ENCODE peak calls at places on chromosomes 5 and 9, in four cellular contexts. G, U, O and D are unnamed samples.

GRCh38 chr5:113378081-113378480 is 56.7 kb downstream of the TSSK1B start:
- ATAC-seq in U (no peak), O (no peak), G (no peak), D (no peak)

GRCh38 chr9:38059233-38059936 is 9.6 kb downstream of the SHB start:
- ATAC-seq in O (no peak), U (no peak), G (peak; percentile 85), D (no peak)

GRCh38 chr9:70100362-70100761 is 56.7 kb downstream of the MAMDC2 start:
- ATAC-seq in U (peak; percentile 21), O (no peak), G (no peak), D (peak; percentile 72)

GRCh38 chr9:136556166-136556565 is 10.3 kb upstream of the NOTCH1 start:
- ATAC-seq in G (no peak), O (no peak), U (no peak), D (no peak)

GRCh38 chr5:136734638-136735037 is 369.3 kb upstream of the TRPC7 start:
- ATAC-seq in G (no peak), O (no peak), U (no peak), D (no peak)

GRCh38 chr5:18010053-18010452 is 375.8 kb downstream of the TAF11L14 start:
- ATAC-seq in U (no peak), O (peak; percentile 62), G (no peak), D (no peak)

GRCh38 chr9:99210572-99210971 is 11.2 kb downstream of the ALG2 start:
- ATAC-seq in O (no peak), U (no peak), G (no peak), D (no peak)

GRCh38 chr9:6576930-6577329 is 68.6 kb downstream of the GLDC start:
- ATAC-seq in U (no peak), G (peak; percentile 66), O (no peak), D (no peak)

GRCh38 chr5:37197340-37198050 is 51.7 kb downstream of the CPLANE1 start:
- ATAC-seq in U (no peak), G (no peak), O (no peak), D (no peak)

GRCh38 chr9:90953200-90953599 is 151.6 kb downstream of the SYK start:
- ATAC-seq in U (no peak), O (no peak), G (no peak), D (no peak)

GRCh38 chr9:77092536-77092935 is 73.1 kb downstream of the FOXB2 start:
- ATAC-seq in O (no peak), U (no peak), G (no peak), D (no peak)

GRCh38 chr9:105331755-105332154 is 87.3 kb downstream of the SLC44A1 start:
- ATAC-seq in U (no peak), G (peak; percentile 62), O (no peak), D (no peak)

GRCh38 chr9:108811944-108812343 is 43.8 kb downstream of the ACTL7B start:
- ATAC-seq in G (no peak), U (no peak), O (no peak), D (no peak)

GRCh38 chr5:23412011-23412410 is 95.4 kb upstream of the PRDM9 start:
- ATAC-seq in U (no peak), O (no peak), G (no peak), D (no peak)

GRCh38 chr9:93357649-93358048 is 93.8 kb upstream of the FAM120A start:
- ATAC-seq in U (no peak), G (no peak), O (no peak), D (no peak)

GRCh38 chr5:170223906-170224305 is 8.9 kb upstream of the C5orf58 start:
- ATAC-seq in O (no peak), U (no peak), G (no peak), D (no peak)

GRCh38 chr9:107932036-107932435 is 442.5 kb upstream of the KLF4 start:
- ATAC-seq in O (no peak), G (no peak), U (no peak), D (no peak)

GRCh38 chr9:4741365-4742031 is 496 bp upstream of the AK3 start:
- ATAC-seq in U (peak; percentile 63), O (peak; percentile 54), G (peak; percentile 17), D (peak; percentile 30)

GRCh38 chr9:101650096-101650495 is 55.3 kb upstream of the PPP3R2 start:
- ATAC-seq in U (no peak), O (no peak), G (no peak), D (no peak)

GRCh38 chr9:35835216-35835604 is 6.2 kb downstream of the TMEM8B start:
- ATAC-seq in O (no peak), U (no peak), G (peak; percentile 33), D (no peak)

GRCh38 chr5:151222054-151222768 is 1.7 kb downstream of the CCDC69 start:
- ATAC-seq in G (no peak), U (no peak), O (no peak), D (no peak)

GRCh38 chr5:134648425-134649162 is at the start of gene SEC24A:
- ATAC-seq in O (peak; percentile 99), U (peak; percentile 97), G (peak; percentile 93), D (peak; percentile 91)
- TF ChIP-seq EP300 in O (no peak), U (peak; percentile 73), G (no peak), D (no peak)

DNA sequence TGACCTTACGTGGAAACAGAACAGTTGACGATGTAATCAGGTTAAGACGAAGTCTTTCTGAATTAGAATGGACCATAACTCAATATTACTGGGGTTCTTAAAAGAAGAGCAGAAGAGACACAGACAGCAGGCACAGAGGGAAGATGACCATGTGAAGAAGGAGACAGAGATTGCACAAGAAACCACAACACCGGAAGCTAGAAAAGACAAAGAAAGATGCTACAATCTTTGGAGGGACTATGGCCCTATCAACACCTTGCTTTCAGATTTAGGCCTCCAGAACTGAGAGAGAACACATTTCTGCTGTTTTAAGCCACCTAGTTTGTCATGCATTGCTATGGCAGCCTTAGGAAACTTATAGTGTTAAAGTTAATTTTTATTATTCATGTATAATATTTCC is 27.1 kb downstream of the CDH9 start:
- ATAC-seq in G (no peak), U (no peak), O (no peak), D (no peak)
- TF ChIP-seq EP300 in G (no peak), U (no peak), O (no peak), D (no peak)

DNA sequence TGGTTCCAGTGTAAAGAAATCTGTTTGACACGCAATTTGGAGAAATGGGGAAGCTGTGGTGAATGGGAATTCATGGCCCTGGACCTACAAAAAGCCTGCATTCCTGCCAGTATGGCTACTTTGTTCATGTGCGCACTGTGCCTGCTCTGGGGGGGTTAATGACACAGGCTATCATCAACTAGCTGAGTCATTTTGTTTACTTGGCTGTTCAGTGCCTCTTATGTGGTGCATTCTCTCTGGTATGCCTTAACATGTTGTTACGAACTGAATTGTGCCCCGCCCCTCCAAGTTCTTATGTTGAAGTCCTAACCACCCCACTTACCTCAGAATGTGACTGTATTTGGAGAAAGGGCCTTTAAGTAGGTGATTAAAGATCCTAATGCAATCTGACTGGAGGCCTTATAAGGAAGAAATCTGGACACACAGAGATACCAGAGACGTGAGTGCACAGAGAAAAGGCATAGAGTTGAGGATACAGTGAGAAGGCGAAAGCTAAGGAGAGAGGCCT is 20.4 kb upstream of the UBAP1 start:
- ATAC-seq in G (peak; percentile 95), O (peak; percentile 94), U (peak; percentile 68), D (no peak)
- TF ChIP-seq EP300 in G (no peak), O (peak; percentile 32), U (peak; percentile 78), D (no peak)

DNA sequence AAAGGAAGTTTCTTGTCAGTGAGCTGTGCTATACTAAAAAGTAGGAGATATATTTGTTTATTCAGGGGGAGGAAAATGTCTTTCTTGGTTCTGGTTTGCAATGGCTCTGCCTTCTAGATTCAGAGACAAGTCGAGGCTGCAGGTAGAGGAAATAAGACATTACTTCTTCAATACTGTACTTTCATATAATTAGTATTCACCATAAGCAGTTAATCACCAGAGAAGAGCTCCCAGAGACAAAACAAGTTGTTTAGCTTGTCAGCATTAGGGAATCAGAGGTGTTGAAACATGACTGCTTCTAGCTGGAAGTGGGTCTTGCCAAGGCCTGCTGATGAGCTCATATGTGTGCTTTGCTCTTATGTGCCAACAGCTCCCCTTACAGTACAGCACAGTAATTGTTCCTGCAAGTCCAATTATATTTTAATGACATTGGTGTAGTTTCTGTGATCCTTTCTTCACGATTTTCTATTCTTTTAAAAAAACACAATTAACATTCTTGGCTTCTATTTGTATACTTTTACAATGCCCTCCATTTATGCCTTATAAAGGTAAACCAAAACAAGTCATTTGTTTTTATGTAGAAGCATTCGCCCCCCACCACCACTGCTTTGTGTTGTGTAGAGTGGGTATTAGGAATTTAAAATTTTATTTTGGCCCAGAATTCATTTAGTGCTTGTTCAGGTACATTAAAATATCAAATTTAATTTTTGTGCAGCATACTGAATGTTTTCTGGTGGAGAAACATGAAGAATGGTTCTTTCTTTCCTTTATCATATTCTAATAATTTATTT is 112.2 kb downstream of the RPS23 start:
- ATAC-seq in G (peak; percentile 100), O (peak; percentile 89), U (peak; percentile 98), D (peak; percentile 97)
- TF ChIP-seq EP300 in G (no peak), O (no peak), U (no peak), D (no peak)

DNA sequence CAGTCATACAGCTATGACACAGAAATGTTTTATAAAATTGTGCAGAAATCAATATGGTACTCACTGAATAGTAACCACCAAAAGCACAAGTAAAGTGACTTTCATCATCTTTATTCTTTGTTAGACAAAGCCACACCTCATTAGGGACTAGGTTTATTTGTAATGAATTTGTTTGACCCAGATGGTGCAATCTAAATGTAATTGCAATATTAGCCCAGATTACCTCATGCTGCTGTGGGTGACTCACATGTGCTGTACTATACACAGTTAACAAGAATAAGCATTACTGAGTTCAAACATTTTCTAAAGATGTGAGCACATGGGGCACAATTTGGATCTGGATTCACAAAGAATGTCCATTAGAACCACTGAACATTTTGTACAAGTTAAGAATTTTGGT is 759.3 kb upstream of the TYRP1 start:
- ATAC-seq in U (no peak), G (no peak), O (no peak), D (no peak)
- TF ChIP-seq EP300 in U (no peak), G (no peak), O (no peak), D (no peak)

GRCh38 chr5:61431923-61432620 is 100.0 kb downstream of the ZSWIM6 start:
- ATAC-seq in U (no peak), O (no peak), G (no peak), D (no peak)
- TF ChIP-seq EP300 in U (no peak), O (no peak), G (no peak), D (no peak)

DNA sequence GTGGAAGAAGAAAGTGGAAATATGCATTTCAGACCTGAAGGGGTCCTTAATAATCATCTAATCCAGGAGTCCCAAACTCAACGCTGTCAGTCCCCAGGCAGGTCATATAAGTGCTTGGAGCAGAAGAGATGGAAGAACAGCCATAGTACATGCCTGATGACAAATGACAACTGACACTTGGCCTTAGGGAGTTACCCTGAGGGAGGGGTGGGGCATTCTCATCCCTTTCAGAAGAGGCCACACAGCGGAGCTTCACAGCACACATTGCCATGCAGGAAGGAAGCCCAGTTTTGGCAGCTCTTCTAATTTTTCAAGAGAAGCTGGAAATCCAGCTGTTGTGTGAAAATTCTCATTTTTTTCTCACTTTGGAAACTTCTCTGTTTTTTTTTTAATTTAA is 89.1 kb downstream of the ASTN2 start:
- ATAC-seq in O (no peak), U (no peak), G (no peak), D (no peak)
- TF ChIP-seq EP300 in O (no peak), U (no peak), G (no peak), D (no peak)